ENCODE peak calls at places on chromosome 11, in four cellular contexts. A is CD4-positive, alpha-beta T cell; M is A549; Z is osteoblast. K is an unnamed sample.

GRCh38 chr11:125272822-125273221 is 108.3 kb downstream of the PKNOX2 start:
- DNase-seq in A (no peak), M (no peak), Z (no peak), K (no peak)

GRCh38 chr11:1707751-1708150 is 10.8 kb downstream of the KRTAP5-6 start:
- DNase-seq in M (no peak), A (no peak), Z (no peak), K (no peak)

GRCh38 chr11:128279861-128280260 is 307.5 kb downstream of the ETS1 start:
- DNase-seq in Z (peak), M (no peak), A (no peak), K (no peak)

GRCh38 chr11:2510626-2511402 is 66.0 kb downstream of the KCNQ1 start:
- DNase-seq in A (no peak), Z (peak), M (no peak), K (peak)

GRCh38 chr11:9990221-9990973 is 303.6 kb downstream of the SBF2 start:
- DNase-seq in A (no peak), M (no peak), Z (no peak), K (peak)

GRCh38 chr11:121129362-121130340 is 28.6 kb downstream of the TECTA start:
- DNase-seq in A (no peak), Z (no peak), M (no peak), K (no peak)

GRCh38 chr11:2262301-2263011 is 7.9 kb downstream of the ASCL2 start:
- DNase-seq in Z (peak), A (no peak), M (no peak), K (no peak)

GRCh38 chr11:44243633-44244343 is 66.2 kb downstream of the ALX4 start:
- DNase-seq in A (no peak), M (peak), Z (peak), K (peak)

GRCh38 chr11:83863272-83863671 is 577.1 kb upstream of the CCDC90B start:
- DNase-seq in A (no peak), M (no peak), Z (no peak), K (no peak)

GRCh38 chr11:18384157-18384641 is 10.2 kb upstream of the LDHA start:
- DNase-seq in M (peak), A (no peak), Z (peak), K (no peak)

GRCh38 chr11:1055990-1056771 is 18.5 kb upstream of the MUC2 start:
- DNase-seq in Z (peak), A (no peak), M (no peak), K (peak)

GRCh38 chr11:1891831-1892115 is at the start of gene PRR33:
- DNase-seq in A (no peak), Z (peak), M (no peak), K (no peak)

K was measured in HAP-1.